ENCODE peak calls at places on chromosomes 4 and X, in seven cellular contexts. One of them, this sample, is unnamed.

GRCh38 chrX:39900788-39901170 is 197.0 kb downstream of the BCOR start:
- DNase-seq in AG10803: peak; percentile 35
- DNase-seq in HS-5: no peak
- DNase-seq in naive B cell: no peak
- DNase-seq in uterus: no peak
- DNase-seq in stimulated activated CD8-positive, alpha-beta memory T cell treated with anti-CD3 and anti-CD28 coated beads, Interleukin-2, amount 100 ng/mL, for 48 hours: no peak
- DNase-seq in activated CD8-positive, alpha-beta T cell treated with anti-CD3 and anti-CD28 coated beads for 36 hours: no peak
- DNase-seq in this sample: no peak

GRCh38 chr4:2721586-2721985 is 34.5 kb downstream of the TNIP2 start:
- DNase-seq in uterus: no peak
- DNase-seq in activated CD8-positive, alpha-beta T cell treated with anti-CD3 and anti-CD28 coated beads for 36 hours: no peak
- DNase-seq in naive B cell: no peak
- DNase-seq in AG10803: no peak
- DNase-seq in HS-5: no peak
- DNase-seq in stimulated activated CD8-positive, alpha-beta memory T cell treated with anti-CD3 and anti-CD28 coated beads, Interleukin-2, amount 100 ng/mL, for 48 hours: no peak
- DNase-seq in this sample: no peak

GRCh38 chr4:82797048-82797590 is 1.5 kb downstream of the SCD5 start:
- DNase-seq in uterus: no peak
- DNase-seq in HS-5: no peak
- DNase-seq in AG10803: no peak
- DNase-seq in activated CD8-positive, alpha-beta T cell treated with anti-CD3 and anti-CD28 coated beads for 36 hours: no peak
- DNase-seq in naive B cell: no peak
- DNase-seq in stimulated activated CD8-positive, alpha-beta memory T cell treated with anti-CD3 and anti-CD28 coated beads, Interleukin-2, amount 100 ng/mL, for 48 hours: no peak
- DNase-seq in this sample: no peak

GRCh38 chr4:183342541-183343533 is 20.6 kb upstream of the CLDN24 start:
- DNase-seq in uterus: no peak
- DNase-seq in naive B cell: peak; percentile 2
- DNase-seq in AG10803: peak; percentile 29
- DNase-seq in activated CD8-positive, alpha-beta T cell treated with anti-CD3 and anti-CD28 coated beads for 36 hours: no peak
- DNase-seq in HS-5: no peak
- DNase-seq in stimulated activated CD8-positive, alpha-beta memory T cell treated with anti-CD3 and anti-CD28 coated beads, Interleukin-2, amount 100 ng/mL, for 48 hours: no peak
- DNase-seq in this sample: no peak

GRCh38 chrX:15877380-15877779 is 22.8 kb upstream of the AP1S2 start:
- DNase-seq in HS-5: no peak
- DNase-seq in activated CD8-positive, alpha-beta T cell treated with anti-CD3 and anti-CD28 coated beads for 36 hours: no peak
- DNase-seq in AG10803: peak; percentile 38
- DNase-seq in stimulated activated CD8-positive, alpha-beta memory T cell treated with anti-CD3 and anti-CD28 coated beads, Interleukin-2, amount 100 ng/mL, for 48 hours: no peak
- DNase-seq in naive B cell: no peak
- DNase-seq in uterus: no peak
- DNase-seq in this sample: no peak

GRCh38 chr4:82866706-82867385 is 24.1 kb downstream of the SEC31A start:
- DNase-seq in stimulated activated CD8-positive, alpha-beta memory T cell treated with anti-CD3 and anti-CD28 coated beads, Interleukin-2, amount 100 ng/mL, for 48 hours: no peak
- DNase-seq in AG10803: peak; percentile 12
- DNase-seq in HS-5: no peak
- DNase-seq in activated CD8-positive, alpha-beta T cell treated with anti-CD3 and anti-CD28 coated beads for 36 hours: no peak
- DNase-seq in uterus: no peak
- DNase-seq in naive B cell: no peak
- DNase-seq in this sample: no peak

GRCh38 chr4:48112017-48112667 is 21.9 kb downstream of the TXK start:
- DNase-seq in HS-5: no peak
- DNase-seq in activated CD8-positive, alpha-beta T cell treated with anti-CD3 and anti-CD28 coated beads for 36 hours: peak; percentile 54
- DNase-seq in naive B cell: no peak
- DNase-seq in stimulated activated CD8-positive, alpha-beta memory T cell treated with anti-CD3 and anti-CD28 coated beads, Interleukin-2, amount 100 ng/mL, for 48 hours: no peak
- DNase-seq in AG10803: peak; percentile 27
- DNase-seq in uterus: no peak
- DNase-seq in this sample: no peak

GRCh38 chrX:12770440-12770839 is 20.8 kb upstream of the PRPS2 start:
- DNase-seq in naive B cell: peak; percentile 18
- DNase-seq in AG10803: peak; percentile 22
- DNase-seq in stimulated activated CD8-positive, alpha-beta memory T cell treated with anti-CD3 and anti-CD28 coated beads, Interleukin-2, amount 100 ng/mL, for 48 hours: no peak
- DNase-seq in HS-5: no peak
- DNase-seq in uterus: no peak
- DNase-seq in activated CD8-positive, alpha-beta T cell treated with anti-CD3 and anti-CD28 coated beads for 36 hours: no peak
- DNase-seq in this sample: no peak

GRCh38 chr4:78645853-78646757 is 94.5 kb downstream of the ANXA3 start:
- DNase-seq in activated CD8-positive, alpha-beta T cell treated with anti-CD3 and anti-CD28 coated beads for 36 hours: no peak
- DNase-seq in AG10803: peak; percentile 97
- DNase-seq in stimulated activated CD8-positive, alpha-beta memory T cell treated with anti-CD3 and anti-CD28 coated beads, Interleukin-2, amount 100 ng/mL, for 48 hours: no peak
- DNase-seq in naive B cell: no peak
- DNase-seq in HS-5: peak; percentile 93
- DNase-seq in uterus: peak; percentile 75
- DNase-seq in this sample: no peak

GRCh38 chr4:123977623-123978022 is 581.0 kb downstream of the SPRY1 start:
- DNase-seq in naive B cell: no peak
- DNase-seq in AG10803: no peak
- DNase-seq in uterus: no peak
- DNase-seq in HS-5: no peak
- DNase-seq in activated CD8-positive, alpha-beta T cell treated with anti-CD3 and anti-CD28 coated beads for 36 hours: no peak
- DNase-seq in stimulated activated CD8-positive, alpha-beta memory T cell treated with anti-CD3 and anti-CD28 coated beads, Interleukin-2, amount 100 ng/mL, for 48 hours: no peak
- DNase-seq in this sample: no peak

GRCh38 chrX:21740329-21741274 is 17.3 kb downstream of the SMPX start:
- DNase-seq in activated CD8-positive, alpha-beta T cell treated with anti-CD3 and anti-CD28 coated beads for 36 hours: no peak
- DNase-seq in stimulated activated CD8-positive, alpha-beta memory T cell treated with anti-CD3 and anti-CD28 coated beads, Interleukin-2, amount 100 ng/mL, for 48 hours: no peak
- DNase-seq in uterus: no peak
- DNase-seq in AG10803: no peak
- DNase-seq in naive B cell: no peak
- DNase-seq in HS-5: no peak
- DNase-seq in this sample: no peak

GRCh38 chrX:119870626-119871131 is 854 bp downstream of the RNF113A start:
- DNase-seq in HS-5: no peak
- DNase-seq in naive B cell: peak; percentile 16
- DNase-seq in AG10803: peak; percentile 31
- DNase-seq in stimulated activated CD8-positive, alpha-beta memory T cell treated with anti-CD3 and anti-CD28 coated beads, Interleukin-2, amount 100 ng/mL, for 48 hours: no peak
- DNase-seq in uterus: no peak
- DNase-seq in activated CD8-positive, alpha-beta T cell treated with anti-CD3 and anti-CD28 coated beads for 36 hours: peak; percentile 46
- DNase-seq in this sample: no peak

GRCh38 chr4:8095956-8096689 is 62.5 kb downstream of the ABLIM2 start:
- DNase-seq in activated CD8-positive, alpha-beta T cell treated with anti-CD3 and anti-CD28 coated beads for 36 hours: no peak
- DNase-seq in stimulated activated CD8-positive, alpha-beta memory T cell treated with anti-CD3 and anti-CD28 coated beads, Interleukin-2, amount 100 ng/mL, for 48 hours: no peak
- DNase-seq in uterus: no peak
- DNase-seq in naive B cell: no peak
- DNase-seq in HS-5: no peak
- DNase-seq in AG10803: no peak
- DNase-seq in this sample: no peak

GRCh38 chrX:155148724-155149537 is 67.3 kb upstream of the VBP1 start:
- DNase-seq in stimulated activated CD8-positive, alpha-beta memory T cell treated with anti-CD3 and anti-CD28 coated beads, Interleukin-2, amount 100 ng/mL, for 48 hours: no peak
- DNase-seq in HS-5: no peak
- DNase-seq in naive B cell: no peak
- DNase-seq in activated CD8-positive, alpha-beta T cell treated with anti-CD3 and anti-CD28 coated beads for 36 hours: peak; percentile 50
- DNase-seq in uterus: no peak
- DNase-seq in AG10803: peak; percentile 18
- DNase-seq in this sample: no peak

GRCh38 chrX:20547649-20548051 is 280.9 kb upstream of the RPS6KA3 start:
- DNase-seq in AG10803: peak; percentile 54
- DNase-seq in stimulated activated CD8-positive, alpha-beta memory T cell treated with anti-CD3 and anti-CD28 coated beads, Interleukin-2, amount 100 ng/mL, for 48 hours: no peak
- DNase-seq in HS-5: no peak
- DNase-seq in uterus: peak; percentile 37
- DNase-seq in naive B cell: no peak
- DNase-seq in activated CD8-positive, alpha-beta T cell treated with anti-CD3 and anti-CD28 coated beads for 36 hours: peak; percentile 11
- DNase-seq in this sample: no peak

GRCh38 chr4:38313999-38314561 is 349.9 kb upstream of the KLF3 start:
- DNase-seq in naive B cell: no peak
- DNase-seq in HS-5: no peak
- DNase-seq in uterus: no peak
- DNase-seq in activated CD8-positive, alpha-beta T cell treated with anti-CD3 and anti-CD28 coated beads for 36 hours: no peak
- DNase-seq in AG10803: peak; percentile 39
- DNase-seq in stimulated activated CD8-positive, alpha-beta memory T cell treated with anti-CD3 and anti-CD28 coated beads, Interleukin-2, amount 100 ng/mL, for 48 hours: no peak
- DNase-seq in this sample: no peak

This sample was measured in GDM1.